ENCODE peak calls at places on chromosomes 12 and 14, in five cellular contexts. Z, Y, J, Q and U are unnamed samples.

GRCh38 chr12:47808049-47808448 is 11.7 kb downstream of the HDAC7 start:
- DNase-seq in Z (peak; percentile 68), Y (no peak), J (no peak), Q (peak; percentile 33), U (peak; percentile 84)

GRCh38 chr12:113221997-113222729 is 899 bp downstream of the TPCN1 start:
- DNase-seq in Z (no peak), Y (no peak), J (no peak), Q (no peak), U (no peak)

GRCh38 chr12:106541201-106541600 is 41.6 kb upstream of the RFX4 start:
- DNase-seq in Z (no peak), Y (no peak), J (no peak), Q (no peak), U (no peak)

GRCh38 chr14:60637138-60637489 is 12.2 kb downstream of the SIX1 start:
- DNase-seq in Z (no peak), Y (no peak), J (no peak), Q (no peak), U (no peak)

GRCh38 chr12:93533310-93533709 is 39.2 kb upstream of the SOCS2 start:
- DNase-seq in Z (no peak), Y (no peak), J (no peak), Q (no peak), U (no peak)

GRCh38 chr12:27924350-27925140 is 48.0 kb downstream of the PTHLH start:
- DNase-seq in Z (peak; percentile 61), Y (no peak), J (no peak), Q (no peak), U (no peak)

GRCh38 chr14:101705733-101706508 is 55.6 kb upstream of the PPP2R5C start:
- DNase-seq in Z (no peak), Y (peak; percentile 37), J (peak; percentile 77), Q (peak; percentile 87), U (peak; percentile 30)

GRCh38 chr12:50517456-50518048 is 12.8 kb downstream of the DIP2B start:
- DNase-seq in Z (peak; percentile 84), Y (no peak), J (no peak), Q (no peak), U (peak; percentile 91)

GRCh38 chr14:50335389-50335788 is 23.3 kb downstream of the DMAC2L start:
- DNase-seq in Z (peak; percentile 72), Y (peak; percentile 81), J (peak; percentile 65), Q (peak; percentile 87), U (peak; percentile 75)

GRCh38 chr12:16884056-16884455 is 278.1 kb upstream of the LMO3 start:
- DNase-seq in Z (no peak), Y (no peak), J (no peak), Q (no peak), U (no peak)

GRCh38 chr12:122503147-122503751 is 2.5 kb upstream of the ZCCHC8 start:
- DNase-seq in Z (peak; percentile 5), Y (no peak), J (no peak), Q (no peak), U (no peak)

GRCh38 chr14:69325646-69326265 is 65.8 kb downstream of the GALNT16 start:
- DNase-seq in Z (no peak), Y (no peak), J (no peak), Q (no peak), U (no peak)

GRCh38 chr12:120847392-120848157 is 56.6 kb downstream of the SPPL3 start:
- DNase-seq in Z (no peak), Y (no peak), J (no peak), Q (no peak), U (no peak)

GRCh38 chr14:101054671-101055070 is 151.1 kb upstream of the RTL1 start:
- DNase-seq in Z (peak; percentile 43), Y (no peak), J (no peak), Q (no peak), U (no peak)

GRCh38 chr12:59928416-59928815 is 332.6 kb downstream of the SLC16A7 start:
- DNase-seq in Z (peak; percentile 16), Y (no peak), J (no peak), Q (no peak), U (no peak)

GRCh38 chr14:91202234-91202974 is 42.1 kb downstream of the GPR68 start:
- DNase-seq in Z (no peak), Y (peak; percentile 42), J (no peak), Q (no peak), U (peak; percentile 72)

GRCh38 chr14:92724516-92725340 is 23.7 kb downstream of the LGMN start:
- DNase-seq in Z (no peak), Y (no peak), J (no peak), Q (peak; percentile 41), U (no peak)

GRCh38 chr14:56666294-56666693 is 86.7 kb downstream of the TMEM260 start:
- DNase-seq in Z (no peak), Y (no peak), J (no peak), Q (peak; percentile 47), U (no peak)

GRCh38 chr12:19885092-19885813 is 446.0 kb downstream of the AEBP2 start:
- DNase-seq in Z (peak; percentile 54), Y (no peak), J (no peak), Q (no peak), U (no peak)

GRCh38 chr12:108643941-108644742 is 10.4 kb upstream of the SELPLG start:
- DNase-seq in Z (no peak), Y (no peak), J (peak; percentile 23), Q (no peak), U (no peak)

GRCh38 chr12:131946757-131947156 is 3.0 kb upstream of the EP400 start:
- DNase-seq in Z (no peak), Y (no peak), J (peak; percentile 32), Q (no peak), U (no peak)

GRCh38 chr12:57533108-57533507 is 10.5 kb downstream of the MBD6 start:
- DNase-seq in Z (no peak), Y (no peak), J (no peak), Q (no peak), U (no peak)
- H3K23ac ChIP-seq in Z (no peak overlapping the region), Y (no peak overlapping the region), J (no peak overlapping the region), Q (no peak overlapping the region), U (no peak overlapping the region)

DNA sequence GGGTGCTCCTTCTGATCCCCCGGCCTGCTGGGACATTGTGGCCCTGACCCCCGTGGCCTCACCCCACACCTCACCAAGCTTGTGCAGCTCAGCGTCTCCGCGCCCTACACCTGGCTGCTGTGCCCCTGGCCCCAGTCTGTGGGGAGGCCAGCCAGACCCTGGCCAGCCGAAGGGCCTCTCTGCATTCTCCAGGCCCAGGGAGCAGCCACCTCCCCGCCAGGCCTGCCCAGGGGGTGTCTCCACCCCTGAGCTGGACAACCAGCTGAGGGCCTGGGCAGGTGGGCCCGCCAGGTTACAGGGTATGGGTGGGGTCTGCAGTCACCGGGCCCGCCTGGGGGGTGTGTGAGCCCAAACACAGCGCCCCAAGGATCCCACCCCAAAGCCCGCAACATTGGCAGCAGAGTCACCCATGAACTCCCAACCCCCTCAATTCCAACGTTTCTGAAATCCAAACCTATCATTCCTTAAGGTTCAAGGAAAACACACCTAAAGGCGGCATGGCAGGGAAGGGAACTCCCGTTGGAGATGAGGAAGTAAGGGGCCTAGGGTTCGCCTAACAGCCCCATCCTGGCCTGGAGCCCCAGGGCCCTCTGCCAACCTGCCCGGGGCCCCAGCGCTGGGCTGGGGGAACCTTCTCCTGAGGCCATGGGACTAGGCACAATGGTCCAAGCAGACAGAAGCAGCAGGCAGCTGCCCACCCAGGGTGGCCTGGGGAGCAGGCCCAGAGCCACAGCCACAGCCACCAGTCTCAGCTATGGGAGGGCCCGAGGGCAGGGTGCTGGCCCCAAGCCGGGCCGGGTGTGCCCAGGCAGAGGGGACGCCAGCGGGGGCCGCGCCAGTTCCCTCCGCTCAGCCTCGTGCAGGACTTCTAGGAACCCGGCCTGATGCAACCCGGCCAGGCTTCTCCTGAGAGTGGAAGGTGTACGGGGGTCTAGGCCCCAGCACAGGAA is 8.5 kb downstream of the AKT1 start:
- DNase-seq in Z (no peak), Y (no peak), J (no peak), Q (no peak), U (no peak)
- H3K4ac ChIP-seq in Z (no peak overlapping the region), Y (no peak overlapping the region), J (no peak overlapping the region), Q (no peak overlapping the region), U (no peak overlapping the region)

GRCh38 chr14:39432179-39432618 is at the start of gene FBXO33:
- DNase-seq in Z (peak; percentile 96), Y (peak; percentile 94), J (peak; percentile 98), Q (peak; percentile 98), U (peak; percentile 97)
- H3K23ac ChIP-seq in Z (peak within 1 kb of the TSS; percentile 99), Y (peak within 1 kb of the TSS; percentile 94), J (no peak within 1 kb of the TSS), Q (peak within 1 kb of the TSS; percentile 98), U (peak within 1 kb of the TSS; percentile 81)

DNA sequence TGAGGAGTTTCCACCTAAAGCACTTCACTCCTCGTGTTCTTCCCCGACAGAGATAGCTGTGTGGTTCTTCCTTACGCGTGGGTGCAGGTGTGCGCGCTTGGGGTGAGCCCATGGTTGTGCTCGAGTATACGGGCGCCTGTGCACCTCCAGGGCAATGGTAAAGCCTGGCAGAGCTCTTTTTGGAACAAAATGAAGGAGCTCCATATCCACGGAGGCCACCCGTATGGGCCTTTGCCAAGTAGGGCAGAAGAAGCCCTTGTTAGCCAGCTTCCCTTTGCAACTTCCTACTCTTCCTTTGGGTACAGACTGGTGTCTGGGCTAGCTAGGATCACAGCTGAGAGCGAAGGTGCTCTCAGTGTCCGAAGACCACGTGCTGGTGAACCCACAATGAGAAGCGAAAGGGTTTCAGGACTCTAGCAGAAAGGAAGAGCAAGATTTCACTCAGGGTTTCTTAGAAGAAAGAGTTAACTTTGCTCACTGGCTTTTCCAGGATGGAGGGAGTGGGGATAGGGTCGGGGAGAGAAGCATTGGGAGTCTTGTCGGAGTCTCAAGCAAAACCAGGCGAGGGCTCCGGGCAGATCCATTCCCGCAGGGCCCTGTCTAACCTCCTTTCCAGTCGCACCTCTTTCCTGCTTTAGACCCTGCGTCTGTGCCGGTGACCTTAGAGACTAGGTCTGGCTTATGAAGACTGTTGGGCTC is 977 bp upstream of the LRFN5 start:
- DNase-seq in Z (peak; percentile 46), Y (peak; percentile 62), J (peak; percentile 78), Q (peak; percentile 97), U (peak; percentile 80)
- H3K4ac ChIP-seq in Z (no peak overlapping the region), Y (no peak overlapping the region), J (no peak overlapping the region), Q (peak overlapping the region; percentile 38), U (no peak overlapping the region)

GRCh38 chr14:78297843-78298242 is 127.7 kb downstream of the NRXN3 start:
- DNase-seq in Z (no peak), Y (no peak), J (no peak), Q (no peak), U (no peak)
- H3K23ac ChIP-seq in Z (no peak overlapping the region), Y (no peak overlapping the region), J (no peak overlapping the region), Q (no peak overlapping the region), U (no peak overlapping the region)

DNA sequence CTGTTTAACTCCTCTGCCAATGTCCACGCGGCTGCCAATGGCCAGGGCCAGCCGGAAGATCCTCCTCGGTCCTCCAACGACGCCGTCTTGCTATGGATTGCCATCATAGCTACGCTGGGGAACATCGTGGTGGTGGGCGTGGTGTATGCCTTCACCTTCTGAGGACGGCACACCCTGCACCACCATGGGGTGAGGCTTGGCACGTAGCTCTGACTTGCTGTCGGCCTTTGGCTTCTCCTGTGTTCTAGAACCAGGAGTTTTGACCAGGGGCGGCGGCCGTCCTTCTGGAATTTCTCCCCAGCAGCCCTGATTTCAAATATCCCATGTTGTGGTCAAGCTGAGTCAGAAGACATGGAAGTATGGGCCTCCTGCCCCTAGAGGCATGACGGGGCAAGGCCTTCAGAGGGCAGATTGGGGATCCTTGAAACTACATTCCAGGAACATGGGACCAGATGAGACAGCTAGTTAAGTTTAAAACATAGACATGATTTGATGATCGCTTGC is 47.5 kb downstream of the C14orf132 start:
- DNase-seq in Z (peak; percentile 25), Y (no peak), J (no peak), Q (no peak), U (no peak)
- H3K4ac ChIP-seq in Z (peak overlapping the region; percentile 62), Y (no peak overlapping the region), J (no peak overlapping the region), Q (no peak overlapping the region), U (no peak overlapping the region)